ENCODE peak calls at places on chromosomes 7 and 10, in nine cellular contexts. I, R, H, W, J, A, Z, E and X are unnamed samples.

GRCh38 chr7:27551803-27552202 is 110.9 kb downstream of the HIBADH start:
- DNase-seq in I (no peak), R (peak; percentile 6), H (no peak), W (no peak), J (no peak), A (no peak), Z (no peak), E (no peak), X (no peak)

GRCh38 chr7:120033114-120033513 is 239.9 kb upstream of the KCND2 start:
- DNase-seq in I (no peak), R (no peak), H (no peak), W (no peak), J (no peak), A (no peak), Z (no peak), E (no peak), X (no peak)

GRCh38 chr10:42836096-42836495 is 53.5 kb downstream of the BMS1 start:
- DNase-seq in I (no peak), R (no peak), H (no peak), W (no peak), J (no peak), A (no peak), Z (no peak), E (no peak), X (no peak)

GRCh38 chr7:88040694-88041093 is 106.6 kb downstream of the ADAM22 start:
- DNase-seq in I (no peak), R (no peak), H (no peak), W (no peak), J (no peak), A (peak; percentile 77), Z (no peak), E (no peak), X (no peak)

GRCh38 chr10:43120116-43120947 is 17.9 kb upstream of the CSGALNACT2 start:
- DNase-seq in I (no peak), R (no peak), H (no peak), W (no peak), J (no peak), A (no peak), Z (no peak), E (no peak), X (no peak)

GRCh38 chr7:41979834-41980307 is 257.1 kb downstream of the GLI3 start:
- DNase-seq in I (peak; percentile 40), R (no peak), H (no peak), W (no peak), J (no peak), A (peak; percentile 63), Z (no peak), E (no peak), X (no peak)

GRCh38 chr10:69479241-69479730 is 28.0 kb downstream of the TSPAN15 start:
- DNase-seq in I (peak; percentile 92), R (no peak), H (no peak), W (peak; percentile 37), J (no peak), A (no peak), Z (no peak), E (no peak), X (no peak)

GRCh38 chr10:111524134-111524533 is 447.3 kb downstream of the ADRA2A start:
- DNase-seq in I (no peak), R (no peak), H (no peak), W (no peak), J (no peak), A (no peak), Z (no peak), E (no peak), X (no peak)

GRCh38 chr10:104333037-104333727 is 5.1 kb downstream of the ITPRIP start:
- DNase-seq in I (no peak), R (no peak), H (no peak), W (no peak), J (peak; percentile 75), A (peak; percentile 25), Z (no peak), E (no peak), X (no peak)

GRCh38 chr7:86914468-86915054 is 144.9 kb downstream of the ELAPOR2 start:
- DNase-seq in I (peak; percentile 37), R (no peak), H (no peak), W (no peak), J (no peak), A (peak; percentile 47), Z (no peak), E (no peak), X (no peak)

GRCh38 chr7:69827140-69827919 is 229.1 kb downstream of the AUTS2 start:
- DNase-seq in I (no peak), R (no peak), H (no peak), W (no peak), J (no peak), A (no peak), Z (no peak), E (no peak), X (no peak)

GRCh38 chr7:151552352-151553028 is 32.8 kb upstream of the RHEB start:
- DNase-seq in I (no peak), R (no peak), H (peak; percentile 42), W (no peak), J (no peak), A (no peak), Z (peak; percentile 41), E (no peak), X (no peak)

GRCh38 chr10:101451589-101452190 is 97.7 kb downstream of the BTRC start:
- DNase-seq in I (no peak), R (no peak), H (no peak), W (no peak), J (no peak), A (no peak), Z (no peak), E (no peak), X (no peak)

GRCh38 chr7:42527004-42527403 is 290.0 kb upstream of the GLI3 start:
- DNase-seq in I (no peak), R (no peak), H (no peak), W (no peak), J (no peak), A (no peak), Z (no peak), E (no peak), X (no peak)

GRCh38 chr10:118501637-118502440 is 93.6 kb downstream of the PRLHR start:
- DNase-seq in I (no peak), R (no peak), H (no peak), W (no peak), J (no peak), A (peak; percentile 97), Z (no peak), E (no peak), X (no peak)

GRCh38 chr10:115845958-115846357 is 427.0 kb downstream of the GFRA1 start:
- DNase-seq in I (no peak), R (no peak), H (no peak), W (no peak), J (no peak), A (peak; percentile 14), Z (no peak), E (no peak), X (no peak)

GRCh38 chr7:19560111-19560883 is 148.5 kb downstream of the POLR1F start:
- DNase-seq in I (no peak), R (no peak), H (no peak), W (no peak), J (no peak), A (peak; percentile 98), Z (no peak), E (no peak), X (no peak)

GRCh38 chr7:13879994-13880686 is 109.3 kb downstream of the ETV1 start:
- DNase-seq in I (no peak), R (no peak), H (no peak), W (no peak), J (no peak), A (peak; percentile 78), Z (no peak), E (no peak), X (no peak)

GRCh38 chr10:12048547-12048946 is 5.9 kb upstream of the UPF2 start:
- DNase-seq in I (no peak), R (no peak), H (no peak), W (no peak), J (no peak), A (no peak), Z (no peak), E (no peak), X (no peak)